ENCODE peak calls at places on chromosomes 7 and 10, in five cellular contexts. N, R, T, U and B are unnamed samples.

GRCh38 chr7:54960517-54960916 is 58.3 kb upstream of the EGFR start:
- DNase-seq in T (no peak), N (peak; percentile 61), U (no peak), R (no peak), B (peak; percentile 16)

GRCh38 chr7:117796889-117797288 is 76.4 kb downstream of the CTTNBP2 start:
- DNase-seq in U (no peak), T (no peak), R (no peak), N (no peak), B (no peak)

GRCh38 chr10:68668231-68668630 is 52.8 kb upstream of the CCAR1 start:
- DNase-seq in U (no peak), R (no peak), N (no peak), T (no peak), B (no peak)

GRCh38 chr7:48887500-48887899 is 36.8 kb upstream of the CDC14C start:
- DNase-seq in U (no peak), R (no peak), N (no peak), T (peak; percentile 15), B (peak; percentile 3)

GRCh38 chr7:13987395-13987794 is 2.1 kb downstream of the ETV1 start:
- DNase-seq in T (no peak), R (no peak), N (peak; percentile 29), U (no peak), B (no peak)

GRCh38 chr7:93036807-93037206 is 81.0 kb downstream of the SAMD9 start:
- DNase-seq in T (no peak), R (no peak), N (no peak), U (no peak), B (no peak)

GRCh38 chr7:92762853-92763252 is 73.5 kb downstream of the CDK6 start:
- DNase-seq in N (no peak), R (no peak), U (no peak), T (no peak), B (no peak)

GRCh38 chr10:124248056-124248455 is 154.7 kb upstream of the CHST15 start:
- DNase-seq in U (no peak), R (no peak), N (no peak), T (no peak), B (no peak)

GRCh38 chr7:17625038-17625437 is 315.3 kb downstream of the SNX13 start:
- DNase-seq in T (no peak), R (no peak), N (peak; percentile 95), U (no peak), B (peak; percentile 79)

GRCh38 chr10:13592306-13592705 is 5.5 kb downstream of the PRPF18 start:
- DNase-seq in N (no peak), U (no peak), R (no peak), T (no peak), B (no peak)

GRCh38 chr10:114181971-114182370 is 2.8 kb downstream of the TDRD1 start:
- DNase-seq in R (peak; percentile 84), T (no peak), U (no peak), N (no peak), B (no peak)
- H3K4me3 ChIP-seq in R (no peak overlapping the region), T (no peak overlapping the region), U (no peak overlapping the region), N (no peak overlapping the region), B (no peak overlapping the region)

DNA sequence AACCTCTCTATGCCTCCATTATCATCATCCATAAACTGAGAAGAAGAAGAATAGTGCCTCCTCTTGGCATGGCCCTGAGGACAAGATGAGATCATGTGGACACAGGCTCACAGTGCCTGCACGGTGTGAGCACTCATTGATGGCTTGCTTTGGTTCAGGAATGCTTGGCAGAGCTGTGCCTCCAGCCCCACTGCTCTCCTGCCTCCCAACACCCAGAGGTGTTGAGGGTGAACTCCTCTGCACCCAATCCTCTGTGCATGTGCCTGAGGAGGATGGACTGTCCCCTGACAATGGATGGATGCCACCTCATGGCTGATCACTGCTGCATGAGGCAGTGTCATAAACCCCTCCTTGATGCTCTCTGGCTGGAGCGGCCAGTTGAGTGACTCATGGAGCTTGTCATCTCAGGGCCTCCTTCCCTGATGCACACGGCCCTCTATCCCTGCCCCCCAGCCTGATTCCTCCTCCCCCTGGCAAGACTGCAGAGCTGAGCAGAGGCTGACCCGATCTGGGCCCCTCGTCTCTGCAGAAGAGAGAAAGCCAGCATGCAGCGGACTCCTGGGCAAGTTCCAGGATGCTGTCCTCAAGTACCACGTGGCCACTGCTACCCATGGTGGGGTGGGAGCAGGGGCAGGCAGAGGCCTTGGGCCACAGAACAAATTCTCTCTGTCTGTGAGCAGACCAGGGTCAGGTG is 136.3 kb downstream of the KCNMA1 start:
- DNase-seq in R (no peak), U (peak; percentile 86), T (peak; percentile 46), N (peak; percentile 93), B (peak; percentile 86)
- H3K4me3 ChIP-seq in R (no peak overlapping the region), U (no peak overlapping the region), T (no peak overlapping the region), N (no peak overlapping the region), B (no peak overlapping the region)

DNA sequence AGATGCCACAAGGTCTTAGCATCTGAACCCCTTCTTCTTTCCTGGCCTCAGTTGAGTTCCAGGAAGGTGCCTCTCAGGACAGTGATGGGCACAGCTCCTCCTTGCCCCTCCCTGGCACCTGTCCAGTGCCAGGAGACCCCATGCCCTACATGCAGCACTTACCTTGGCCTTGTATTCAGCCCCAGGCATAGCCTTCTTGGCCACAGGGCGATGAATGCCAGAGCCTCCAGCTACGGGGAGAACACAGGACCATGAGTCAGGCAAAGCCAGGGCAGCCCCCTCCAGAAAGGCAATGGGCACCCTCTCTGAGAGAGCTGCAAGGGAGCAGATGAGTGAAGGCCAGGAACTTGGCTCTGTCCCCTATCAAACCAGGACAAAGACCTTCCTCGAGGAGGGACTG is 24.3 kb upstream of the FRAT2 start:
- DNase-seq in T (no peak), N (no peak), U (no peak), R (no peak), B (no peak)
- H3K4me3 ChIP-seq in T (no peak overlapping the region), N (no peak overlapping the region), U (no peak overlapping the region), R (no peak overlapping the region), B (no peak overlapping the region)

GRCh38 chr7:1939434-1940401 is 269.6 kb downstream of the ELFN1 start:
- DNase-seq in U (no peak), T (no peak), N (no peak), R (no peak), B (no peak)
- H3K4me3 ChIP-seq in U (no peak overlapping the region), T (peak overlapping the region; percentile 40), N (no peak overlapping the region), R (peak overlapping the region; percentile 22), B (no peak overlapping the region)

GRCh38 chr7:155739538-155740140 is 72.6 kb downstream of the SHH start:
- DNase-seq in T (no peak), R (no peak), N (no peak), U (no peak), B (no peak)
- H3K4me3 ChIP-seq in T (no peak overlapping the region), R (no peak overlapping the region), N (no peak overlapping the region), U (no peak overlapping the region), B (no peak overlapping the region)

GRCh38 chr10:29733323-29733722 is 98.6 kb upstream of the SVIL start:
- DNase-seq in N (no peak), R (no peak), T (no peak), U (no peak), B (no peak)
- H3K4me3 ChIP-seq in N (no peak overlapping the region), R (peak overlapping the region; percentile 93), T (no peak overlapping the region), U (peak overlapping the region; percentile 72), B (no peak overlapping the region)